ENCODE peak calls at places on chromosomes 5 and 9, in four cellular contexts. R is GM12864, G is right lobe of liver, V is fibroblast of mammary gland. I is an unnamed sample.

GRCh38 chr9:90958328-90958727 is 156.7 kb downstream of the SYK start:
- DNase-seq in R (no peak), G (no peak), V (no peak), I (no peak)

GRCh38 chr5:15683332-15683731 is 183.4 kb downstream of the FBXL7 start:
- DNase-seq in R (no peak), G (peak; percentile 39), V (no peak), I (no peak)

GRCh38 chr5:61667523-61668229 is 335.6 kb downstream of the ZSWIM6 start:
- DNase-seq in R (no peak), G (no peak), V (peak; percentile 35), I (no peak)

GRCh38 chr9:125549465-125550215 is 157.4 kb downstream of the MAPKAP1 start:
- DNase-seq in R (no peak), G (no peak), V (peak; percentile 72), I (no peak)

GRCh38 chr9:124660341-124660801 is 110.7 kb downstream of the NR6A1 start:
- DNase-seq in R (no peak), G (no peak), V (peak; percentile 48), I (peak; percentile 16)

GRCh38 chr5:29769474-29769873 is 1424.0 kb upstream of the CDH6 start:
- DNase-seq in R (no peak), G (no peak), V (no peak), I (no peak)

GRCh38 chr5:157108961-157109360 is at the start of gene HAVCR2:
- DNase-seq in R (peak; percentile 69), G (peak; percentile 58), V (no peak), I (peak; percentile 40)

GRCh38 chr5:107997338-107997979 is 326.7 kb upstream of the EFNA5 start:
- DNase-seq in R (no peak), G (no peak), V (peak; percentile 26), I (no peak)

GRCh38 chr5:170311856-170312405 is 14.4 kb upstream of the LCP2 start:
- DNase-seq in R (no peak), G (no peak), V (no peak), I (no peak)

GRCh38 chr5:112660359-112660758 is 77.3 kb upstream of the APC start:
- DNase-seq in R (no peak), G (no peak), V (no peak), I (no peak)

GRCh38 chr9:136901516-136902258 is 15.4 kb downstream of the TRAF2 start:
- DNase-seq in R (peak; percentile 79), G (no peak), V (peak; percentile 41), I (peak; percentile 86)

GRCh38 chr5:140243855-140244254 is 59.0 kb downstream of the PFDN1 start:
- DNase-seq in R (no peak), G (no peak), V (no peak), I (no peak)

GRCh38 chr5:171433352-171433698 is 13.9 kb downstream of the FGF18 start:
- DNase-seq in R (no peak), G (no peak), V (no peak), I (no peak)

GRCh38 chr9:132150256-132150655 is 11.6 kb upstream of the NTNG2 start:
- DNase-seq in R (no peak), G (no peak), V (no peak), I (no peak)

GRCh38 chr9:127308559-127309429 is 44.2 kb downstream of the GARNL3 start:
- DNase-seq in R (no peak), G (no peak), V (peak; percentile 67), I (no peak)

GRCh38 chr9:117707561-117707960 is 3.4 kb downstream of the TLR4 start:
- DNase-seq in R (no peak), G (no peak), V (peak; percentile 31), I (no peak)

GRCh38 chr9:114263853-114264510 is 58.9 kb upstream of the ORM1 start:
- DNase-seq in R (no peak), G (no peak), V (no peak), I (no peak)

DNA sequence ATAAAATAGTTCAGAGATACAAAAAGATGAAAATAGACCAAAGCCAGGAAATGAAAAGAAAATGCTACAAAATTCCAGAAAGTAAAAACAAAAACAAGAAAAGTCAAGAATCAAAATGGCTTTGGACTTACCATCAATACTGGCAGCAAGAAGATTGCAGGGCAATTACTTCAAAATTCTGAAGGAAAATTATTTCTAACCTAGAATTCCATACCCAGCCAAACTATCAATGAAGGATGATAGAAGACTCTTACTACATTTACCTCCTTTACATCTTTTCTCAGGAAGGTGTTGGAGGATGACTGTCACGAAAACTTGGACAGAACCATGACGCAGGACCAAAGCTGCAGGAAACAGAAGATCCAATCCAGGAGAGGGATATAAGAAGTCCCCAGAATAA is 46.8 kb downstream of the EGFLAM start:
- DNase-seq in R (no peak), G (no peak), V (no peak), I (no peak)
- TF ChIP-seq CTCF in R (no peak), G (no peak), V (no peak), I (no peak)

DNA sequence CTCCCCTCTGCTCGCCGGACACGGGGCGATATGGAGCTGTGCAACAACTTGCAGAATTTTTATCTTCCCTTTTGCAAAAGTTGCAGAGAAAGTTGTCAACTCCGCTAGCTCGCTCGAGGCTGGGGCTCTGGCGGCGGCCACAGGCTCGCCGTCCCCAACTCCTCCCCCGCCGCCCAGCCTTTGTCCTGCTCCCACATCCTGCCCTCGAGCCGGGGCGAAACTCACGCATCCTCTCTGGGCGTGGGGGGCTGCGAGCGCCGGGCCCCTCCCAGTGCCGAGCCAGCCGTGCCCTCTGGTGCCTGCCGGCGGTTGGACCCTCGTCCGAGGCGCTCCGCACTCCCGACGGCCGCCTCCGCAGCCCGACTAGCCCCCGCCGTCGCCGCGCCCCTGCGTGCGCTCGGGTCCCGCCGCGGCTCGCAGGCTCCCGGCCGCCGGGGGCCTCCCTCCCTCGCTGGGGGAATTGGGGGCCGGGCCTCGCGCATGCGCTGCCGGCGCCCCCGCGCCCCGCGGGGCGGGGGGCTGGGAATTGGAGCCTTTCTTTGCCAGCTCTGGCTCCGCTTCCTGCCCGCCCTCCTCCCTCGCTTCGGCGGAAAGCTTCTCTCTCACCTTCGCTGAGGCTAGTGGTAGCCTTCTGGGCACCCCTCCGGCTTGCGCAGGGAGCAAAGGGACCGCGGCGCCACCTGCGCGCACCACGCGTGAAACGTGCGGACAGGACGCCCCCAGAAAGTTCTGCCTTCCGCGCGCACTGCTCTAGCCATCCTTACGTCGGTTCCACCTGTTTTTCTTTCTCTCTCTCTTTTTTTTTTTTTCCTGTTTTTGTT is at the start of gene CCNJL:
- DNase-seq in R (no peak), G (peak; percentile 62), V (no peak), I (peak; percentile 75)
- TF ChIP-seq CTCF in R (no peak), G (no peak), V (no peak), I (no peak)

GRCh38 chr5:35920890-35921289 is 17.5 kb downstream of the CAPSL start:
- DNase-seq in R (no peak), G (no peak), V (no peak), I (no peak)
- TF ChIP-seq CTCF in R (no peak), G (no peak), V (no peak), I (peak; percentile 25)

DNA sequence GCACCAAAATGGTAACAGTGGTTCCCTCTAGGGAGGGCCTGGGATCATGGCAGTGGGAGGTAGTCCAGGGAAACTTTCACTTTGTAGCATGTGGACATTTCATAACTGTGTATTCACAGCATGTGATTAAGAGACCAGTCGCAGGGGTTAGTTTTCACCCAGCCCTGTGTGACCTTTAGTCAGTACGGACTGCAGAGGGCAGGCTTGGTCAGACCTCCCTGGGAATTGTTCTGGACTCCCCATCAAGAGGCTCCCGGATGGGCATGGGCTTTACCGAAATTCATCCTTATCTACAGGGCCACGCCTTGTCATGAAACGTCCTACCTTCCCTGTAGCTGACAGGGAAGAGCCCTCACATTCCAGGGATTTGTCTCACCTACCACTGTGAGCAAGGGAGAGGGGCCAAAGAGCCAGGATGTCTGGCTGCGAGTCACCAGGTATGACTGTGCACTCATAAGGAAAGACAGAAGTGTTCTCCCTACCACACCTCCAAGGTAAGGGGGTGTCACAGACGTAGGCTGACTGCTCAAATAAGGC is 19.9 kb downstream of the GPX3 start:
- DNase-seq in R (no peak), G (peak; percentile 76), V (peak; percentile 49), I (no peak)
- TF ChIP-seq CTCF in R (no peak), G (peak; percentile 45), V (no peak), I (no peak)

I was measured in GM13977.